ENCODE peak calls at places on chromosomes 3 and 15, in six cellular contexts. A is heart left ventricle; V is OCI-LY7; Z is CD8-positive, alpha-beta memory T cell; E is GM23248; J is thyroid gland. Y is an unnamed sample.
A peak's percentile ranks its signal among the peaks of the same experiment; 100 is the strongest.

GRCh38 chr3:10992017-10992945 is at the start of gene SLC6A1:
- DNase-seq in A (no peak), V (no peak), Z (no peak), E (peak; percentile 13), J (no peak), Y (no peak)

GRCh38 chr15:57398336-57398735 is 22.0 kb downstream of the CGNL1 start:
- DNase-seq in A (no peak), V (no peak), Z (no peak), E (no peak), J (no peak), Y (no peak)

GRCh38 chr3:14301558-14301957 is 100.8 kb upstream of the SLC6A6 start:
- DNase-seq in A (no peak), V (no peak), Z (no peak), E (peak; percentile 83), J (no peak), Y (no peak)

GRCh38 chr3:67228136-67228535 is 230.0 kb downstream of the KBTBD8 start:
- DNase-seq in A (no peak), V (no peak), Z (no peak), E (no peak), J (no peak), Y (no peak)

GRCh38 chr3:179321585-179322322 is 1.1 kb upstream of the ZNF639 start:
- DNase-seq in A (no peak), V (peak; percentile 61), Z (no peak), E (peak; percentile 78), J (no peak), Y (peak; percentile 54)

GRCh38 chr3:52218454-52218853 is 7.0 kb downstream of the TLR9 start:
- DNase-seq in A (no peak), V (no peak), Z (no peak), E (no peak), J (no peak), Y (no peak)

GRCh38 chr3:106578911-106579310 is 710.1 kb upstream of the CBLB start:
- DNase-seq in A (no peak), V (no peak), Z (no peak), E (peak; percentile 51), J (no peak), Y (no peak)

GRCh38 chr15:51006336-51006985 is 88.2 kb downstream of the TNFAIP8L3 start:
- DNase-seq in A (no peak), V (no peak), Z (no peak), E (no peak), J (no peak), Y (no peak)

GRCh38 chr15:39788800-39789565 is 6.3 kb upstream of the FSIP1 start:
- DNase-seq in A (no peak), V (no peak), Z (no peak), E (peak; percentile 78), J (no peak), Y (no peak)

GRCh38 chr3:7764091-7764490 is 737.5 kb upstream of the LMCD1 start:
- DNase-seq in A (no peak), V (no peak), Z (no peak), E (no peak), J (no peak), Y (no peak)

GRCh38 chr3:49712631-49713317 is 6.7 kb downstream of the AMIGO3 start:
- DNase-seq in A (peak; percentile 42), V (no peak), Z (no peak), E (no peak), J (no peak), Y (no peak)

GRCh38 chr3:197373096-197373495 is 74.7 kb upstream of the DLG1 start:
- DNase-seq in A (no peak), V (no peak), Z (no peak), E (no peak), J (no peak), Y (no peak)

GRCh38 chr3:195517030-195517429 is 26.1 kb downstream of the PPP1R2 start:
- DNase-seq in A (no peak), V (no peak), Z (no peak), E (no peak), J (no peak), Y (no peak)

GRCh38 chr15:51322622-51323296 is 15.6 kb downstream of the CYP19A1 start:
- DNase-seq in A (no peak), V (no peak), Z (no peak), E (peak; percentile 52), J (peak; percentile 54), Y (no peak)

GRCh38 chr3:107431048-107431297 is 53.7 kb downstream of the CCDC54 start:
- DNase-seq in A (no peak), V (no peak), Z (peak; percentile 25), E (no peak), J (peak; percentile 68), Y (no peak)

GRCh38 chr3:186609247-186609868 is 3.5 kb upstream of the AHSG start:
- DNase-seq in A (no peak), V (peak; percentile 41), Z (no peak), E (peak; percentile 29), J (no peak), Y (peak; percentile 27)

GRCh38 chr3:13581485-13582365 is 32.8 kb downstream of the FBLN2 start:
- DNase-seq in A (no peak), V (no peak), Z (peak; percentile 9), E (peak; percentile 33), J (no peak), Y (no peak)

GRCh38 chr15:96807361-96807760 is 476.9 kb downstream of the NR2F2 start:
- DNase-seq in A (no peak), V (no peak), Z (no peak), E (no peak), J (no peak), Y (no peak)

GRCh38 chr15:99142562-99142961 is 37.7 kb downstream of the SYNM start:
- DNase-seq in A (no peak), V (no peak), Z (no peak), E (no peak), J (no peak), Y (no peak)

GRCh38 chr3:53081318-53081717 is 35.4 kb upstream of the SFMBT1 start:
- DNase-seq in A (no peak), V (no peak), Z (no peak), E (no peak), J (no peak), Y (no peak)

GRCh38 chr15:59346951-59347350 is 25.7 kb downstream of the MYO1E start:
- DNase-seq in A (no peak), V (no peak), Z (no peak), E (no peak), J (no peak), Y (no peak)

GRCh38 chr15:81189583-81190283 is 6.9 kb upstream of the IL16 start:
- DNase-seq in A (peak; percentile 73), V (no peak), Z (no peak), E (peak; percentile 96), J (peak; percentile 23), Y (no peak)

GRCh38 chr3:61634678-61635077 is 73.3 kb downstream of the PTPRG start:
- DNase-seq in A (no peak), V (no peak), Z (no peak), E (no peak), J (no peak), Y (no peak)

GRCh38 chr3:15220056-15220455 is 14.0 kb downstream of the CAPN7 start:
- DNase-seq in A (no peak), V (no peak), Z (no peak), E (no peak), J (no peak), Y (no peak)

GRCh38 chr3:118480101-118480860 is 554.4 kb downstream of the IGSF11 start:
- DNase-seq in A (no peak), V (no peak), Z (no peak), E (no peak), J (no peak), Y (no peak)

GRCh38 chr3:44596631-44597030 is 11.9 kb downstream of the ZNF660 start:
- DNase-seq in A (no peak), V (no peak), Z (no peak), E (no peak), J (no peak), Y (no peak)

GRCh38 chr3:98733778-98734281 is 29.3 kb upstream of the ST3GAL6 start:
- DNase-seq in A (no peak), V (no peak), Z (no peak), E (no peak), J (no peak), Y (no peak)

GRCh38 chr3:119731545-119732343 is 28.9 kb downstream of the CFAP91 start:
- DNase-seq in A (no peak), V (no peak), Z (no peak), E (peak; percentile 67), J (no peak), Y (no peak)
- H3K4me1 ChIP-seq in A (no peaks in the 10 kb centered on the region), V (no peaks in the 10 kb centered on the region), Z (no peaks in the 10 kb centered on the region), E (peaks cover 10% of the 10 kb centered on the region), J (no peaks in the 10 kb centered on the region), Y (no peaks in the 10 kb centered on the region)

GRCh38 chr15:72398189-72398588 is at the start of gene TMEM202:
- DNase-seq in A (no peak), V (no peak), Z (no peak), E (no peak), J (no peak), Y (no peak)

GRCh38 chr15:72397780-72398179 is 325 bp upstream of the TMEM202 start:
- DNase-seq in A (no peak), V (no peak), Z (no peak), E (no peak), J (no peak), Y (no peak)

GRCh38 chr15:72402726-72403125 is 4.6 kb downstream of the TMEM202 start:
- DNase-seq in A (no peak), V (no peak), Z (no peak), E (no peak), J (no peak), Y (no peak)

GRCh38 chr15:72404356-72404755 is 6.3 kb downstream of the TMEM202 start:
- DNase-seq in A (no peak), V (no peak), Z (no peak), E (no peak), J (no peak), Y (no peak)

DNA sequence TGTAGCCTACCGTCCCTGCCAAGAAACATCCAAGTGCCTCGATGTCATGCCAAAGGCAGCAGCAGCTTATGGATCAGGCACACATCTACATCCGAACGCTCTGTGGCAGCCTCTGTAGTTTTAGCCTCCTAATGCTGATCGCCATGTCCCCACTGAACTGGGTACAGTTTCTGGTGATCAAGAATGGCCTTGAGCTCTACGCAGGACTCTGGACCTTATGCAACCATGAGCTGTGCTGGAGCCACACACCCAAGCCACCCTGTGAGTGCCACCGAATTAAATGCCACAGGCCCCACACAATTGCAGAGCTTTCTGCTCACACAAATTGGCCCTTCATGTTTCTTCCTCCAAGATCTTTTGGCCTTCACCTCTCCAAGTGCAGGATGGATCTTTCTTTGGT is 543 bp downstream of the TMEM202 start:
- DNase-seq in A (no peak), V (no peak), Z (no peak), E (no peak), J (no peak), Y (no peak)
- H3K27ac ChIP-seq in A (no peak overlapping the region), V (no peak overlapping the region), Z (no peak overlapping the region), E (no peak overlapping the region), J (no peak overlapping the region), Y (no peak overlapping the region)

GRCh38 chr15:72487070-72487797 is 13.1 kb downstream of the ARIH1 start:
- DNase-seq in A (no peak), V (no peak), Z (no peak), E (peak; percentile 42), J (no peak), Y (no peak)
- H3K4me1 ChIP-seq in A (peaks cover 75% of the 10 kb centered on the region), V (no peaks in the 10 kb centered on the region), Z (peaks cover 70% of the 10 kb centered on the region), E (peaks cover 44% of the 10 kb centered on the region), J (peaks cover 34% of the 10 kb centered on the region), Y (peaks cover 3% of the 10 kb centered on the region)

GRCh38 chr3:180690061-180690460 is 10.8 kb upstream of the CCDC39 start:
- DNase-seq in A (no peak), V (no peak), Z (no peak), E (peak; percentile 4), J (no peak), Y (no peak)

GRCh38 chr3:180698760-180699270 is 19.5 kb upstream of the CCDC39 start:
- DNase-seq in A (no peak), V (no peak), Z (no peak), E (peak; percentile 2), J (no peak), Y (no peak)

GRCh38 chr3:180693656-180694055 is 14.4 kb upstream of the CCDC39 start:
- DNase-seq in A (no peak), V (no peak), Z (no peak), E (no peak), J (no peak), Y (no peak)
- H3K27ac ChIP-seq in A (no peak overlapping the region), V (no peak overlapping the region), Z (no peak overlapping the region), E (no peak overlapping the region), J (no peak overlapping the region), Y (no peak overlapping the region)